ENCODE peak calls at places on chromosomes 13 and 19, in seven cellular contexts. N, E, U, C, M, G and S are unnamed samples.
A peak's percentile ranks its signal among the peaks of the same experiment; 100 is the strongest.

GRCh38 chr19:36182612-36183454 is 30.6 kb upstream of the COX7A1 start:
- DNase-seq in M (no peak), G (no peak), C (no peak), N (no peak), E (no peak), U (peak; percentile 91), S (no peak)

GRCh38 chr19:12749938-12750521 is 1.6 kb upstream of the BEST2 start:
- DNase-seq in N (no peak), C (no peak), U (peak; percentile 39), M (no peak), G (no peak), E (no peak), S (no peak)

GRCh38 chr13:44021422-44021821 is 141.7 kb downstream of the LACC1 start:
- DNase-seq in C (no peak), U (no peak), M (no peak), E (no peak), N (no peak), G (no peak), S (no peak)

GRCh38 chr19:5293607-5294089 is 47.0 kb downstream of the PTPRS start:
- DNase-seq in E (no peak), N (no peak), U (no peak), M (no peak), C (no peak), G (no peak), S (peak; percentile 4)

GRCh38 chr13:110430391-110431338 is 123.6 kb downstream of the COL4A2 start:
- DNase-seq in M (no peak), G (no peak), U (no peak), E (no peak), N (no peak), C (no peak), S (no peak)

GRCh38 chr19:52336976-52337375 is 933 bp downstream of the ZNF610 start:
- DNase-seq in M (no peak), C (no peak), G (no peak), N (no peak), U (no peak), E (no peak), S (no peak)

GRCh38 chr13:25192936-25193335 is 20.8 kb upstream of the AMER2 start:
- DNase-seq in E (no peak), C (peak; percentile 15), N (no peak), G (no peak), M (no peak), U (no peak), S (no peak)

GRCh38 chr13:105991622-105992254 is 543.7 kb downstream of the EFNB2 start:
- DNase-seq in N (no peak), C (no peak), G (no peak), M (no peak), E (no peak), U (peak; percentile 81), S (no peak)

GRCh38 chr13:21012211-21012610 is 49.2 kb downstream of the LATS2 start:
- DNase-seq in C (no peak), N (no peak), U (no peak), G (no peak), M (no peak), E (no peak), S (no peak)

GRCh38 chr13:109036091-109036490 is 406.7 kb downstream of the MYO16 start:
- DNase-seq in E (no peak), G (no peak), U (no peak), C (no peak), M (no peak), N (no peak), S (no peak)

GRCh38 chr13:93956416-93956815 is 523.1 kb downstream of the DCT start:
- DNase-seq in N (no peak), M (no peak), E (no peak), U (no peak), G (no peak), C (no peak), S (no peak)

GRCh38 chr19:40219721-40220276 is 1.6 kb upstream of the TTC9B start:
- DNase-seq in U (peak; percentile 73), M (no peak), N (no peak), E (no peak), C (no peak), G (no peak), S (no peak)

GRCh38 chr19:48397636-48398328 is 4.3 kb downstream of the GRIN2D start:
- DNase-seq in G (no peak), N (no peak), E (no peak), M (no peak), C (no peak), U (no peak), S (no peak)

DNA sequence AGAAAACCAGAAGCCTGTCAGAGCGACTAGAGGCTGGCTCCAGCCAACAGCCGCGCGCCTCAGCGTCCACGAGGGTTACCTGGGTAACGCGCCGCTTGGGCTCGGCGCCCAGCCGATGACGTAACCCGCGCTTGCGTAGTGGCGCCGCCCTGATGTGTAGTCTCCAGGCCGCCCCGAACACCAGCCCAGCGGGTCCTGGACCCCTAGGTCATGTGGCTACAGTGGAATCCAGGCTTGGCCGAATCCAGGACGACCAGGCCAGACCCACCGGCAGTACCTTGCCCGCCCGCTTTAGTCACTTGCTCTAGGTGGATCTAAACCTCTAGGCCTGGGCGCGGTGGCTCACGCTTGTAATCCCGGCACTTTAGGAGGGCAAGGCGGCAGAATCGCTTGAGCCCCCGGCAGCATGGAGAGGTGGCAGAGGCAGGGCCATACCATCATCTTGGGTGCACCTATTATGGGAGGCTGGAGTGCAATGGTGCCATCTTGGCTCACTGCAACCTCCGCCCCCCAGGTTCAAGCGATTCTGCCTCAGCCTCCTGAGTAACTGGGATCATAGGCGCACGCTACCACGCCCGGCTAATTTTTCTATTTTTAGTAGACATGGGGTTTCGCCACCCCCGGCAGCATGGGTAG is 7.2 kb upstream of the ZNF606 start:
- DNase-seq in U (peak; percentile 90), N (no peak), C (peak; percentile 83), M (no peak), G (peak; percentile 71), E (no peak), S (peak; percentile 13)
- H3K27ac ChIP-seq in U (no peak overlapping the region), N (peak overlapping the region; percentile 90), C (no peak overlapping the region), M (no peak overlapping the region), G (no peak overlapping the region), E (peak overlapping the region; percentile 11), S (peak overlapping the region; percentile 41)

DNA sequence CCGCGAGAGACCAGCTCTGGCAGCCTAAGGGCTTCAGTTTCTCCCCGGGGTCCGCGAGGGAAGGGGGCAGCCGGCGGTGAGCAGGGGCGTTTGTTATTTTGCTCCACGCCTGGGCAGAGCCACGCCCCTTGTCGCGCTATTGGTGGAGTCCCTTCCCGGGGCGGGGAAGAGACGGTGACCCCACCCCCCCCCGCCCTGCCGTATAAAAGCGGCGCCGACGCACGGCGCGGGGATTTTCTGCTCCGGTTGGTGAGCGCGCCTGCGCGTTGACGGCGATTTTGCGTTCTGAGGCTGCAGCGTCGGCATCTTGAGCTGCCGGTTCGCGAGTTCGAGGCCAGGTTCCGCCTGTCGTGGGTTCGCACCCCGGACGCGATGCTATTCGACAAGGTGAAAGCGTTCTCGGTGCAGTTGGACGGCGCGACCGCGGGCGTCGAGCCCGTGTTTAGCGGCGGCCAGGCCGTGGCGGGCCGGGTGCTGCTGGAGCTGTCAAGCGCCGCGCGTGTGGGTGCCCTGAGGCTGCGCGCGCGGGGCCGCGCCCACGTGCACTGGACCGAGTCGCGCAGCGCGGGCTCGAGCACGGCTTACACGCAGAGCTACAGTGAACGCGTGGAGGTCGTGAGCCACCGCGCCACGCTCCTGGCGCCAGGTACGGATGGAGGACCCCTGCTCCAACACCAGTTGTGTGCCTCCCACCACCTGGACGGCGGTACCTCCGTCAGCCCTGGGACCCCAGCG is at the start of gene ARRDC2:
- DNase-seq in G (peak; percentile 96), U (peak; percentile 76), C (peak; percentile 95), N (peak; percentile 75), M (peak; percentile 96), E (peak; percentile 87), S (peak; percentile 94)
- H3K4me3 ChIP-seq in G (peak within 1 kb of the TSS; percentile 16), U (peak within 1 kb of the TSS; percentile 53), C (peak within 1 kb of the TSS; percentile 50), N (peak within 1 kb of the TSS; percentile 78), M (peak within 1 kb of the TSS; percentile 65), E (peak within 1 kb of the TSS; percentile 46), S (peak within 1 kb of the TSS; percentile 67)

GRCh38 chr13:46296465-46296822 is 84.7 kb downstream of the LRRC63 start:
- DNase-seq in C (no peak), N (no peak), G (no peak), U (no peak), E (no peak), M (no peak), S (no peak)
- H3K27ac ChIP-seq in C (peak overlapping the region; percentile 43), N (peak overlapping the region; percentile 53), G (no peak overlapping the region), U (peak overlapping the region; percentile 88), E (peak overlapping the region; percentile 69), M (no peak overlapping the region), S (peak overlapping the region; percentile 69)

GRCh38 chr19:14369399-14370168 is 11.7 kb upstream of the ADGRE5 start:
- DNase-seq in E (peak; percentile 89), N (no peak), U (peak; percentile 32), M (no peak), C (peak; percentile 90), G (peak; percentile 73), S (peak; percentile 73)
- H3K4me3 ChIP-seq in E (peak overlapping the region; percentile 21), N (peak overlapping the region; percentile 1), U (no peak overlapping the region), M (peak overlapping the region; percentile 57), C (no peak overlapping the region), G (no peak overlapping the region), S (peak overlapping the region; percentile 73)

DNA sequence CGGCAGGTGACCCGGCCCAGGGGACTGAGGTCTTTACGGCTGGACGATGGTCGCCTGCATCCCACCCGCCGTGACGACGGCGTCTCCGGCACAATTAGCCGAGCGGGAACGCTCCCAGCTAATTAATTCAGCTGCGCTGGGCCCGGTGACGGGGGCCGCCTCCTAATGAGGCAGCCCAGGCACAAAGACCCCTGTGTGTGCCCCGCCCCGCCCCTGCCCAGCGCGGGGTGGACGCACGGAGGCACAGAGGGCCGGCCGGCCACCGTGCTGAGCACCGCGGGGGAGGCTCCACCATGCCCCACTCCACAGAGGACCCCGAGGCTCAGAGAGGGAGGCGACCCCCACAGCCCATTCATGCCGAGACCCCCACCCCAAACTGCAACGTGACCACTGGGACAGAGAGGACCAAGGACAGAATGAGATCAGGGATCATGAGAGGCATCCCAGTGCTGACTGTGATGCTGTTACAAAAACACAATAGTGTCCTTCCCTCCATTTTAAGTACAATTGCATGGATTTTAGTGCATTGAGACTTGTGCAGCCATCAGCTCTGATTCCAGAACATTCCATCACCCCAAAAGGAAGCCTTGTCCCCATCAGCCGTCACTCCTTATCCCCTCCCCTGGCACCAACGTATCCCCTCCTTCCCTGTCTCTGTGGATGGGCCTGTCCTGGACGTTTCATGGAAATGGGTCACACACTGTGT is 17.0 kb downstream of the EFNA2 start:
- DNase-seq in M (no peak), N (no peak), G (no peak), U (no peak), E (no peak), C (no peak), S (no peak)
- H3K27ac ChIP-seq in M (no peak overlapping the region), N (no peak overlapping the region), G (no peak overlapping the region), U (no peak overlapping the region), E (no peak overlapping the region), C (no peak overlapping the region), S (no peak overlapping the region)

GRCh38 chr19:638901-639250 is 803 bp upstream of the FGF22 start:
- DNase-seq in U (no peak), G (no peak), E (no peak), M (no peak), N (no peak), C (no peak), S (no peak)
- H3K4me3 ChIP-seq in U (no peak overlapping the region), G (no peak overlapping the region), E (peak overlapping the region; percentile 52), M (no peak overlapping the region), N (peak overlapping the region; percentile 69), C (peak overlapping the region; percentile 62), S (no peak overlapping the region)

GRCh38 chr19:19423322-19423721 is 17.8 kb downstream of the GATAD2A start:
- DNase-seq in C (peak; percentile 78), M (no peak), E (no peak), U (no peak), G (peak; percentile 80), N (no peak), S (no peak)
- H3K27ac ChIP-seq in C (peak overlapping the region; percentile 67), M (no peak overlapping the region), E (no peak overlapping the region), U (no peak overlapping the region), G (peak overlapping the region; percentile 15), N (no peak overlapping the region), S (no peak overlapping the region)